ENCODE peak calls at places on chromosomes 5 and 9, in five cellular contexts. T is lung microvascular endothelial cell, G is stomach, R is mucosa of gallbladder, Q is mammary epithelial cell. D is an unnamed sample.

GRCh38 chr5:95369796-95370195 is 21.4 kb upstream of the FAM81B start:
- DNase-seq in T (no peak), G (no peak), R (no peak), Q (no peak), D (no peak)

GRCh38 chr5:1312993-1313833 is 18.3 kb upstream of the TERT start:
- DNase-seq in T (no peak), G (peak), R (no peak), Q (peak), D (no peak)

GRCh38 chr5:62432618-62433064 is 20.1 kb downstream of the IPO11 start:
- DNase-seq in T (no peak), G (no peak), R (no peak), Q (no peak), D (no peak)

GRCh38 chr5:134738963-134739661 is 764 bp downstream of the CAMLG start:
- DNase-seq in T (peak), G (no peak), R (peak), Q (peak), D (peak)

GRCh38 chr5:2587189-2588031 is 164.1 kb downstream of the IRX2 start:
- DNase-seq in T (no peak), G (no peak), R (peak), Q (no peak), D (no peak)

GRCh38 chr5:72199681-72200080 is 92.4 kb downstream of the MAP1B start:
- DNase-seq in T (no peak), G (no peak), R (no peak), Q (no peak), D (no peak)

GRCh38 chr5:78518365-78519197 is 130.0 kb downstream of the LHFPL2 start:
- DNase-seq in T (peak), G (peak), R (peak), Q (peak), D (peak)

GRCh38 chr9:36258989-36259315 is 704 bp upstream of the GNE start:
- DNase-seq in T (no peak), G (no peak), R (no peak), Q (no peak), D (peak)

GRCh38 chr5:58466939-58467338 is 7.1 kb upstream of the PLK2 start:
- DNase-seq in T (no peak), G (peak), R (peak), Q (no peak), D (no peak)

GRCh38 chr9:133534346-133535284 is at the start of gene ADAMTSL2:
- DNase-seq in T (peak), G (peak), R (peak), Q (no peak), D (peak)

GRCh38 chr5:115573133-115573532 is 28.6 kb upstream of the FEM1C start:
- DNase-seq in T (no peak), G (no peak), R (no peak), Q (no peak), D (no peak)

GRCh38 chr9:96450613-96451544 is 910 bp downstream of the HABP4 start:
- DNase-seq in T (peak), G (peak), R (peak), Q (peak), D (peak)

GRCh38 chr9:20476912-20477311 is 145.4 kb downstream of the MLLT3 start:
- DNase-seq in T (no peak), G (no peak), R (no peak), Q (no peak), D (no peak)

GRCh38 chr5:126369995-126370731 is 53.0 kb upstream of the GRAMD2B start:
- DNase-seq in T (peak), G (no peak), R (no peak), Q (no peak), D (no peak)

D was measured in thyroid gland.